ENCODE peak calls at places on chromosomes 1 and 21, in four cellular contexts. Y is DMS79, G is amniotic stem cell, R is T1000. X is an unnamed sample.

GRCh38 chr21:42652527-42653491 is 612 bp upstream of the PDE9A start:
- DNase-seq in R (no peak), Y (no peak), G (no peak), X (no peak)

GRCh38 chr1:110063781-110064180 is 6.7 kb downstream of the ALX3 start:
- DNase-seq in R (no peak), G (no peak), Y (no peak), X (no peak)

GRCh38 chr21:17438642-17439041 is 74.2 kb upstream of the CXADR start:
- DNase-seq in G (no peak), R (no peak), Y (no peak), X (no peak)

GRCh38 chr1:67749844-67750689 is 65.1 kb downstream of the GADD45A start:
- DNase-seq in G (peak), R (peak), Y (peak), X (no peak)

GRCh38 chr1:39692152-39693064 is 1.2 kb upstream of the HPCAL4 start:
- DNase-seq in R (no peak), Y (peak), G (no peak), X (no peak)

GRCh38 chr1:57341721-57342120 is 82.1 kb downstream of the DAB1 start:
- DNase-seq in G (no peak), R (no peak), Y (no peak), X (no peak)

GRCh38 chr21:42593007-42593814 is 60.2 kb upstream of the PDE9A start:
- DNase-seq in Y (no peak), G (peak), R (no peak), X (no peak)

GRCh38 chr1:88985692-88986091 is 6.7 kb downstream of the KYAT3 start:
- DNase-seq in G (no peak), Y (no peak), R (no peak), X (no peak)

GRCh38 chr1:211331011-211331709 is 4.5 kb downstream of the TRAF5 start:
- DNase-seq in Y (no peak), G (no peak), R (no peak), X (no peak)

GRCh38 chr1:42191319-42191718 is 26.8 kb upstream of the GUCA2A start:
- DNase-seq in R (no peak), G (no peak), Y (no peak), X (no peak)

GRCh38 chr1:157105988-157106812 is 6.6 kb upstream of the ETV3L start:
- DNase-seq in Y (no peak), R (peak), G (peak), X (no peak)

GRCh38 chr1:179590671-179591070 is 961 bp upstream of the TDRD5 start:
- DNase-seq in G (no peak), Y (no peak), R (no peak), X (no peak)

GRCh38 chr1:89724369-89725015 is 91.6 kb downstream of the LRRC8C start:
- DNase-seq in R (no peak), G (no peak), Y (no peak), X (no peak)

GRCh38 chr1:247216246-247216645 is 39.6 kb upstream of the VN1R5 start:
- DNase-seq in Y (no peak), G (no peak), R (no peak), X (no peak)

GRCh38 chr1:94382163-94382562 is 36.0 kb upstream of the ABCD3 start:
- DNase-seq in Y (peak), G (no peak), R (no peak), X (no peak)

GRCh38 chr1:219264557-219264956 is 90.9 kb downstream of the LYPLAL1 start:
- DNase-seq in Y (no peak), G (no peak), R (no peak), X (no peak)

GRCh38 chr1:195415584-195415983 is 1192.7 kb downstream of the KCNT2 start:
- DNase-seq in G (no peak), R (no peak), Y (no peak), X (no peak)

GRCh38 chr21:25734654-25735220 is at the start of the genes ATP5PF and GABPA:
- DNase-seq in Y (peak), R (peak), G (peak), X (peak)

GRCh38 chr1:64471218-64471719 is 1.3 kb downstream of the CACHD1 start:
- DNase-seq in Y (no peak), G (no peak), R (no peak), X (no peak)

GRCh38 chr1:172356620-172357019 is 63.9 kb upstream of the C1orf105 start:
- DNase-seq in R (no peak), Y (no peak), G (peak), X (no peak)

GRCh38 chr1:165330483-165330882 is 26.0 kb downstream of the LMX1A start:
- DNase-seq in Y (no peak), R (no peak), G (no peak), X (no peak)

GRCh38 chr1:2210084-2210653 is 15.6 kb upstream of the FAAP20 start:
- DNase-seq in R (no peak), G (no peak), Y (no peak), X (no peak)

GRCh38 chr1:1435094-1435903 is at the start of gene VWA1:
- DNase-seq in R (peak), G (peak), Y (no peak), X (no peak)

GRCh38 chr1:223556414-223557124 is 108.9 kb downstream of the CAPN8 start:
- DNase-seq in R (no peak), G (no peak), Y (no peak), X (no peak)

GRCh38 chr1:241229216-241229615 is 127.8 kb downstream of the RGS7 start:
- DNase-seq in G (no peak), Y (no peak), R (no peak), X (no peak)

GRCh38 chr1:12457771-12458170 is 160.2 kb downstream of the DHRS3 start:
- DNase-seq in R (no peak), G (no peak), Y (no peak), X (no peak)

GRCh38 chr1:65401612-65402011 is 18.9 kb upstream of the LEPR start:
- DNase-seq in G (no peak), R (no peak), Y (no peak), X (no peak)

GRCh38 chr1:40039757-40040510 is 595 bp upstream of the CAP1 start:
- DNase-seq in R (peak), Y (peak), G (peak), X (peak)

GRCh38 chr1:204286841-204287387 is 72.8 kb downstream of the PLEKHA6 start:
- DNase-seq in G (no peak), R (no peak), Y (peak), X (no peak)

GRCh38 chr1:202623075-202623474 is 87.2 kb downstream of the SYT2 start:
- DNase-seq in Y (no peak), R (no peak), G (no peak), X (no peak)

GRCh38 chr1:39540504-39541031 is 36.0 kb downstream of the PABPC4 start:
- DNase-seq in G (no peak), Y (no peak), R (no peak), X (no peak)

GRCh38 chr1:242467556-242468145 is 56.8 kb downstream of the PLD5 start:
- DNase-seq in R (peak), G (no peak), Y (no peak), X (no peak)

GRCh38 chr1:101757985-101758384 is 238.7 kb downstream of the OLFM3 start:
- DNase-seq in G (no peak), R (no peak), Y (no peak), X (no peak)

GRCh38 chr1:11531314-11531870 is 52.4 kb downstream of the DISP3 start:
- DNase-seq in R (no peak), Y (peak), G (no peak), X (no peak)

GRCh38 chr1:197614916-197615692 is 160.2 kb downstream of the DENND1B start:
- DNase-seq in R (no peak), G (peak), Y (no peak), X (peak)